ENCODE peak calls at places on chromosomes 11 and 22, in nine cellular contexts. G is HT-29, R is T47D, S is cardiac fibroblast, U is EL, Z is Calu3, A is ELR, J is myocyte, L is NCI-H1417. I is an unnamed sample.

GRCh38 chr11:46278387-46279173 is 1.1 kb downstream of the CREB3L1 start:
- DNase-seq in G (peak; percentile 90), R (no peak), S (peak; percentile 70), U (peak; percentile 84), Z (peak; percentile 53), A (peak; percentile 87), J (peak; percentile 84), L (no peak), I (no peak)

GRCh38 chr11:65217441-65218423 is 36.0 kb downstream of the CAPN1 start:
- DNase-seq in G (no peak), R (no peak), S (no peak), U (no peak), Z (no peak), A (no peak), J (no peak), L (no peak), I (no peak)

GRCh38 chr11:110859998-110860397 is 147.8 kb upstream of the ARHGAP20 start:
- DNase-seq in G (no peak), R (no peak), S (no peak), U (no peak), Z (no peak), A (no peak), J (no peak), L (no peak), I (no peak)

GRCh38 chr22:19927696-19928095 is 13.9 kb upstream of the COMT start:
- DNase-seq in G (no peak), R (no peak), S (no peak), U (no peak), Z (no peak), A (no peak), J (no peak), L (no peak), I (no peak)

GRCh38 chr11:8650401-8650990 is 32.0 kb downstream of the TRIM66 start:
- DNase-seq in G (no peak), R (no peak), S (no peak), U (no peak), Z (no peak), A (peak; percentile 11), J (peak; percentile 27), L (no peak), I (no peak)

GRCh38 chr11:128715691-128716153 is 21.9 kb downstream of the FLI1 start:
- DNase-seq in G (no peak), R (no peak), S (peak; percentile 68), U (peak; percentile 69), Z (no peak), A (no peak), J (no peak), L (peak; percentile 46), I (no peak)

GRCh38 chr11:118448294-118448693 is 12.0 kb downstream of the KMT2A start:
- DNase-seq in G (no peak), R (no peak), S (peak; percentile 69), U (peak; percentile 52), Z (no peak), A (peak; percentile 66), J (no peak), L (no peak), I (no peak)

GRCh38 chr11:69328231-69328630 is 34.3 kb downstream of the MYEOV start:
- DNase-seq in G (no peak), R (no peak), S (no peak), U (no peak), Z (no peak), A (no peak), J (no peak), L (no peak), I (peak; percentile 46)

GRCh38 chr11:131683666-131684065 is 313.3 kb downstream of the NTM start:
- DNase-seq in G (no peak), R (no peak), S (no peak), U (no peak), Z (no peak), A (no peak), J (no peak), L (no peak), I (no peak)

GRCh38 chr22:24175160-24175808 is 6.0 kb upstream of the SUSD2 start:
- DNase-seq in G (peak; percentile 67), R (peak; percentile 72), S (peak; percentile 81), U (peak; percentile 76), Z (peak; percentile 88), A (peak; percentile 84), J (peak; percentile 89), L (peak; percentile 43), I (peak; percentile 81)

GRCh38 chr22:35914357-35914664 is 114.3 kb downstream of the RBFOX2 start:
- DNase-seq in G (no peak), R (no peak), S (no peak), U (no peak), Z (no peak), A (no peak), J (no peak), L (no peak), I (no peak)

GRCh38 chr11:120130991-120131760 is 6.7 kb downstream of the TRIM29 start:
- DNase-seq in G (no peak), R (no peak), S (no peak), U (no peak), Z (no peak), A (no peak), J (no peak), L (no peak), I (no peak)

GRCh38 chr11:67271548-67272284 is 5.4 kb downstream of the GRK2 start:
- DNase-seq in G (no peak), R (peak; percentile 73), S (no peak), U (no peak), Z (no peak), A (no peak), J (peak; percentile 37), L (peak; percentile 57), I (no peak)

GRCh38 chr11:64164392-64165312 is 1.3 kb downstream of the MACROD1 start:
- DNase-seq in G (peak; percentile 57), R (peak; percentile 74), S (no peak), U (peak; percentile 29), Z (no peak), A (peak; percentile 28), J (peak; percentile 97), L (no peak), I (no peak)

GRCh38 chr11:113255741-113256140 is 58.6 kb upstream of the TTC12 start:
- DNase-seq in G (no peak), R (no peak), S (no peak), U (no peak), Z (no peak), A (no peak), J (no peak), L (no peak), I (no peak)

GRCh38 chr11:62370743-62371440 is 33.6 kb downstream of the ASRGL1 start:
- DNase-seq in G (peak; percentile 70), R (no peak), S (no peak), U (peak; percentile 12), Z (no peak), A (no peak), J (no peak), L (no peak), I (no peak)

GRCh38 chr22:19705181-19705934 is 8.9 kb upstream of the SEPTIN5 start:
- DNase-seq in G (no peak), R (no peak), S (no peak), U (no peak), Z (no peak), A (no peak), J (no peak), L (no peak), I (peak; percentile 63)

GRCh38 chr11:118691926-118692830 is 12.7 kb upstream of the TREH start:
- DNase-seq in G (no peak), R (no peak), S (peak; percentile 55), U (peak; percentile 76), Z (no peak), A (peak; percentile 75), J (peak; percentile 97), L (no peak), I (peak; percentile 43)

GRCh38 chr11:3886985-3887384 is 31.5 kb downstream of the STIM1 start:
- DNase-seq in G (no peak), R (no peak), S (no peak), U (no peak), Z (no peak), A (no peak), J (no peak), L (no peak), I (no peak)

GRCh38 chr11:62614275-62614674 is 1.2 kb downstream of the ROM1 start:
- DNase-seq in G (peak; percentile 58), R (peak; percentile 79), S (no peak), U (no peak), Z (peak; percentile 50), A (peak; percentile 60), J (no peak), L (no peak), I (no peak)

GRCh38 chr22:28670153-28670552 is 9.5 kb downstream of the TTC28 start:
- DNase-seq in G (no peak), R (no peak), S (peak; percentile 22), U (no peak), Z (no peak), A (no peak), J (peak; percentile 41), L (no peak), I (no peak)

GRCh38 chr11:12278766-12279671 is 98.4 kb upstream of the PARVA start:
- DNase-seq in G (peak; percentile 87), R (no peak), S (no peak), U (no peak), Z (no peak), A (no peak), J (no peak), L (no peak), I (no peak)

GRCh38 chr22:16962501-16962900 is 45.5 kb downstream of the GAB4 start:
- DNase-seq in G (no peak), R (no peak), S (no peak), U (no peak), Z (no peak), A (no peak), J (no peak), L (no peak), I (no peak)

GRCh38 chr22:17431179-17431578 is 61.9 kb downstream of the CECR2 start:
- DNase-seq in G (no peak), R (no peak), S (peak; percentile 56), U (no peak), Z (no peak), A (no peak), J (no peak), L (no peak), I (no peak)

GRCh38 chr11:76636826-76637460 is 33.6 kb downstream of the LRRC32 start:
- DNase-seq in G (no peak), R (no peak), S (no peak), U (no peak), Z (no peak), A (no peak), J (no peak), L (no peak), I (no peak)

GRCh38 chr11:36411202-36411640 is 98.9 kb downstream of the TRAF6 start:
- DNase-seq in G (no peak), R (no peak), S (peak; percentile 39), U (no peak), Z (no peak), A (no peak), J (no peak), L (no peak), I (no peak)

GRCh38 chr11:91730071-91730470 is 494.5 kb upstream of the FAT3 start:
- DNase-seq in G (no peak), R (no peak), S (no peak), U (no peak), Z (no peak), A (no peak), J (no peak), L (no peak), I (no peak)

GRCh38 chr11:61611309-61611708 is 30.4 kb upstream of the SYT7 start:
- DNase-seq in G (no peak), R (no peak), S (no peak), U (no peak), Z (no peak), A (no peak), J (no peak), L (no peak), I (no peak)

GRCh38 chr11:33830903-33831648 is 56.8 kb upstream of the FBXO3 start:
- DNase-seq in G (no peak), R (no peak), S (peak; percentile 36), U (no peak), Z (no peak), A (no peak), J (no peak), L (no peak), I (no peak)